ENCODE peak calls at places on chromosomes 7 and 10, in ten cellular contexts. B is endodermal cell, T is mucosa of descending colon, H is PC-9, D is AG10803, K is tibial nerve, F is neural progenitor cell, Y is heart left ventricle, X is GM06990, Z is colonic mucosa. Q is an unnamed sample.

GRCh38 chr7:107219563-107220244 is 50.9 kb downstream of the HBP1 start:
- DNase-seq in X (no peak), K (no peak), T (no peak), H (no peak), D (no peak), Y (no peak), F (no peak), Z (no peak), B (no peak), Q (no peak)

GRCh38 chr10:72173267-72173634 is 42.6 kb upstream of the ANAPC16 start:
- DNase-seq in B (no peak), T (no peak), Z (no peak), H (no peak), Y (no peak), F (no peak), K (no peak), D (no peak), X (no peak), Q (no peak)

GRCh38 chr10:75431180-75432111 is at the start of gene LRMDA:
- DNase-seq in F (peak), T (peak), D (peak), Z (peak), H (no peak), Y (peak), B (peak), K (peak), X (no peak), Q (no peak)

GRCh38 chr7:49791089-49791741 is 17.8 kb downstream of the VWC2 start:
- DNase-seq in F (peak), Y (peak), B (peak), H (no peak), T (peak), X (no peak), K (no peak), Z (peak), D (no peak), Q (no peak)

GRCh38 chr7:102008535-102009262 is 191.3 kb downstream of the CUX1 start:
- DNase-seq in T (peak), Z (peak), F (no peak), K (no peak), H (peak), Y (no peak), X (no peak), B (no peak), D (no peak), Q (peak)

GRCh38 chr7:55192718-55193117 is 172.4 kb upstream of the LANCL2 start:
- DNase-seq in Z (no peak), B (no peak), D (peak), F (no peak), K (no peak), H (no peak), Y (no peak), X (no peak), T (no peak), Q (peak)

GRCh38 chr10:26441491-26442214 is 3.5 kb downstream of the APBB1IP start:
- DNase-seq in X (no peak), T (no peak), B (no peak), H (no peak), F (no peak), Y (no peak), K (no peak), D (peak), Z (no peak), Q (peak)

GRCh38 chr10:105328441-105328840 is 687.4 kb downstream of the SORCS3 start:
- DNase-seq in X (no peak), H (no peak), T (no peak), K (no peak), F (no peak), Y (no peak), Z (no peak), D (no peak), B (no peak), Q (no peak)

GRCh38 chr7:55109384-55110167 is 90.8 kb downstream of the EGFR start:
- DNase-seq in B (no peak), X (no peak), K (no peak), Z (no peak), F (no peak), T (no peak), H (peak), D (no peak), Y (no peak), Q (no peak)

GRCh38 chr7:517848-518629 is 1.6 kb downstream of the PDGFA start:
- DNase-seq in X (no peak), F (peak), Y (peak), Z (peak), D (peak), H (peak), K (peak), T (peak), B (peak), Q (no peak)

GRCh38 chr7:85103352-85103751 is 83.5 kb downstream of the SEMA3D start:
- DNase-seq in B (no peak), Y (peak), K (peak), Z (peak), X (no peak), F (no peak), H (no peak), T (peak), D (no peak), Q (no peak)

GRCh38 chr10:102419561-102420442 is 834 bp upstream of the FBXL15 start:
- DNase-seq in T (peak), Y (no peak), Z (peak), D (no peak), K (no peak), H (peak), F (peak), B (peak), X (no peak), Q (no peak)

GRCh38 chr10:88379575-88379974 is 203.5 kb downstream of the RNLS start:
- DNase-seq in Y (no peak), X (no peak), D (peak), F (no peak), Z (peak), K (no peak), H (no peak), T (peak), B (no peak), Q (no peak)

GRCh38 chr10:104842704-104843103 is 201.6 kb downstream of the SORCS3 start:
- DNase-seq in X (no peak), T (no peak), F (peak), B (peak), Y (no peak), Z (no peak), K (no peak), D (no peak), H (no peak), Q (no peak)

GRCh38 chr10:11510714-11511113 is 100.7 kb downstream of the USP6NL start:
- DNase-seq in Z (no peak), F (no peak), H (no peak), X (no peak), K (no peak), B (no peak), D (no peak), Y (no peak), T (no peak), Q (no peak)

GRCh38 chr10:14173391-14173705 is 157.4 kb downstream of the FRMD4A start:
- DNase-seq in Z (no peak), F (no peak), Y (no peak), D (peak), B (peak), H (no peak), K (no peak), T (no peak), X (no peak), Q (no peak)

GRCh38 chr10:9010093-9010492 is 955.6 kb downstream of the GATA3 start:
- DNase-seq in Y (no peak), B (peak), D (no peak), K (no peak), X (no peak), F (no peak), H (no peak), Z (no peak), T (no peak), Q (no peak)

GRCh38 chr7:43584200-43584586 is 1.3 kb downstream of the STK17A start:
- DNase-seq in D (peak), T (no peak), B (peak), Y (peak), H (peak), F (peak), Z (peak), K (no peak), X (no peak), Q (no peak)

GRCh38 chr10:57979466-57979865 is 288.2 kb downstream of the IPMK start:
- DNase-seq in K (no peak), D (peak), H (no peak), Z (no peak), F (no peak), Y (no peak), X (no peak), T (no peak), B (no peak), Q (peak)

GRCh38 chr10:105726149-105726548 is 1085.1 kb downstream of the SORCS3 start:
- DNase-seq in D (no peak), K (no peak), X (no peak), Z (no peak), T (no peak), B (no peak), Y (no peak), F (no peak), H (no peak), Q (no peak)

GRCh38 chr10:129764901-129765663 is 199.0 kb downstream of the EBF3 start:
- DNase-seq in Y (no peak), Z (peak), K (no peak), B (peak), H (no peak), T (no peak), D (no peak), X (no peak), F (no peak), Q (no peak)

GRCh38 chr7:2872296-2872874 is 28.3 kb upstream of the GNA12 start:
- DNase-seq in B (no peak), F (no peak), X (no peak), D (peak), H (no peak), Y (no peak), K (no peak), T (no peak), Z (no peak), Q (no peak)

GRCh38 chr10:109895095-109895818 is 28.1 kb downstream of the XPNPEP1 start:
- DNase-seq in T (peak), F (no peak), Y (peak), H (no peak), X (no peak), D (peak), Z (peak), K (peak), B (peak), Q (no peak)

GRCh38 chr7:57775396-57776088 is 325.6 kb downstream of the ZNF716 start:
- DNase-seq in T (no peak), F (no peak), K (no peak), Y (no peak), X (no peak), Z (no peak), B (no peak), D (no peak), H (no peak), Q (no peak)

GRCh38 chr10:95788830-95789229 is 32.9 kb downstream of the ENTPD1 start:
- DNase-seq in T (no peak), Y (no peak), D (peak), X (no peak), B (no peak), F (no peak), Z (no peak), K (no peak), H (no peak), Q (no peak)

GRCh38 chr7:127154101-127154500 is 98.6 kb downstream of the GRM8 start:
- DNase-seq in Y (no peak), B (no peak), H (no peak), T (no peak), K (no peak), X (no peak), F (no peak), D (no peak), Z (no peak), Q (no peak)

GRCh38 chr10:112361951-112362770 is 11.8 kb upstream of the ACSL5 start:
- DNase-seq in F (no peak), T (peak), H (no peak), Z (peak), D (peak), K (peak), Y (peak), B (peak), X (no peak), Q (no peak)

GRCh38 chr7:101754432-101755159 is 62.8 kb upstream of the CUX1 start:
- DNase-seq in Y (no peak), Z (no peak), F (no peak), X (no peak), B (no peak), K (no peak), H (no peak), T (no peak), D (peak), Q (no peak)

GRCh38 chr7:43583424-43584199 is 704 bp downstream of the STK17A start:
- DNase-seq in D (peak), X (peak), H (peak), Z (peak), B (peak), T (peak), K (peak), F (peak), Y (peak), Q (no peak)

GRCh38 chr7:27661776-27662489 is 750 bp downstream of the HIBADH start:
- DNase-seq in T (peak), K (no peak), D (peak), X (no peak), H (no peak), B (peak), Y (peak), Z (no peak), F (no peak), Q (no peak)

GRCh38 chr7:15687645-15688025 is 1.2 kb upstream of the MEOX2 start:
- DNase-seq in K (peak), H (no peak), F (peak), Y (peak), T (peak), B (peak), X (no peak), Z (no peak), D (no peak), Q (no peak)

GRCh38 chr7:15684834-15685233 is 1.6 kb downstream of the MEOX2 start:
- DNase-seq in Y (peak), T (peak), X (no peak), K (no peak), Z (no peak), H (no peak), B (peak), F (peak), D (peak), Q (no peak)

GRCh38 chr7:15686209-15686956 is at the start of gene MEOX2:
- DNase-seq in Y (peak), X (no peak), D (peak), T (peak), Z (peak), K (peak), H (no peak), B (peak), F (peak), Q (no peak)

GRCh38 chr7:15685358-15686181 is 913 bp downstream of the MEOX2 start:
- DNase-seq in T (peak), H (no peak), K (peak), Y (peak), F (peak), Z (peak), B (peak), X (no peak), D (peak), Q (no peak)

GRCh38 chr7:15686957-15687644 is 618 bp upstream of the MEOX2 start:
- DNase-seq in T (no peak), Y (peak), D (no peak), K (peak), F (peak), B (peak), X (no peak), Z (no peak), H (no peak), Q (no peak)
- H3K4me3 ChIP-seq in T (no peak), Y (peak), D (peak), K (peak), F (peak), B (peak), X (no peak), Z (peak), H (no peak), Q (peak)

GRCh38 chr10:47238331-47239095 is 61.5 kb upstream of the GDF10 start:
- DNase-seq in D (no peak), T (no peak), F (no peak), Z (no peak), K (no peak), Y (no peak), X (no peak), H (no peak), B (peak), Q (no peak)

GRCh38 chr10:47239211-47239610 is 60.8 kb upstream of the GDF10 start:
- DNase-seq in B (peak), T (no peak), Y (no peak), H (no peak), K (no peak), X (no peak), F (no peak), Z (no peak), D (no peak), Q (no peak)

GRCh38 chr10:47240173-47240572 is 59.8 kb upstream of the GDF10 start:
- DNase-seq in D (no peak), Z (no peak), B (peak), F (peak), H (no peak), Y (no peak), T (no peak), X (no peak), K (no peak), Q (no peak)

GRCh38 chr10:47241256-47241655 is 58.7 kb upstream of the GDF10 start:
- DNase-seq in X (no peak), B (peak), Y (no peak), H (no peak), Z (no peak), F (no peak), K (no peak), D (no peak), T (no peak), Q (no peak)

GRCh38 chr10:47237316-47238260 is 62.4 kb upstream of the GDF10 start:
- DNase-seq in H (no peak), X (no peak), D (no peak), F (no peak), K (no peak), Y (no peak), B (peak), Z (no peak), T (no peak), Q (no peak)
- TF ChIP-seq CTCF in H (no peak), X (peak), D (no peak), F (peak), K (no peak), Y (no peak), B (peak), Z (no peak), T (no peak), Q (no peak)

DNA sequence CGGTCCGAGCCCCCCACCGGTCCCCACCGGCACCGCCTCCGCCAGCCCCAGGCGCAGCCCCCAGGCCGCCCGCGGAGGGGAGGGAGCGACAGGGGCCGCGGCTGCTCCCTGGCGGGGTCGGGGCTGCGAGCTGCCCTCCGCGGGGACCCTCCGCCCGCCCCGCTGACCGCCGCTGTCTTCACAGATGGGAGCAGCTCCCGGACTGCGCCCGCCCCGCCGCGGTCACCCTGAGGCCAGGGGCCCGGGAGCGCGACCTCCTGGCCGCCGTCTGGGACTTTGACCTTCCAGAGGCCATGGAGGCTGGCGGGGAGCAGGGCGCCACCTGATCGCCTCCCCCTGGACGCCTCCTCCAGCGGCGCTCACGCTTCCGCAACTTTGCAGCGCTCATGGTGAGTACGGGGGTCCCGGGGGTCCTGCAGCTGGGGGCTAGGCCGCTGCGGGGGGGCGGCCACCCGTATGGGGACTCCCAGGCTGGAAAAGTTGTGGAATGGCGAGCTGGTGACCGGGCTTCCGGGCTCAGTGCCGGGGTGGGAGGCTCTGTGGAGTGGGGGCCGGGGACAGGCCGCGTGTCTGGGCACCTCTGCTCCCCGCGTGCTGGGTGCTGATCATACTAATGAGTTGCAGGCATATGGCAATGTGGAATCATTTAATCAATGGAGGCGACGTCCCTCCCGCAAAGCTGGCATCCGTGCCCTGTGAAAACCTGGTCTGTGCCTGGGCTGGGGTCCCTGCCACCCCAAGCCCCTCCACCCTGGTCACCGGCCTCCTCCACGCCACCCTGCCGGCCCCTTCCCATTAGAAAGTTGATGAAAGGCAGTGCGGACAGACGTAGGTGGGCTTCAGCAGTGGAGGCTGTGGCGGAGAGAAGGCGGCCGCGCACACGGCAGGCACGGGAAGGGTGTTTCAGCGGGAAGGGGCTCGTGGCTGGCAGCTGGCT is 1.1 kb downstream of the ADGRA1 start:
- DNase-seq in T (no peak), X (no peak), Z (no peak), Y (no peak), B (peak), F (peak), D (no peak), K (no peak), H (no peak), Q (no peak)
- H3K4me3 ChIP-seq in T (no peak), X (no peak), Z (no peak), Y (peak), B (peak), F (peak), D (no peak), K (peak), H (no peak), Q (no peak)

GRCh38 chr7:155183655-155184054 is 113.5 kb downstream of the HTR5A start:
- DNase-seq in D (no peak), T (no peak), H (no peak), F (no peak), Z (no peak), B (peak), K (no peak), X (no peak), Y (no peak), Q (no peak)
- TF ChIP-seq CTCF in D (no peak), T (no peak), H (no peak), F (no peak), Z (no peak), B (no peak), K (no peak), X (no peak), Y (no peak), Q (no peak)

GRCh38 chr7:122311719-122312118 is 7.2 kb upstream of the FEZF1 start:
- DNase-seq in X (no peak), H (no peak), B (peak), F (peak), Y (no peak), Z (no peak), T (no peak), K (no peak), D (no peak), Q (no peak)

GRCh38 chr7:122314284-122314683 is 9.7 kb upstream of the FEZF1 start:
- DNase-seq in H (no peak), Z (no peak), Y (no peak), D (no peak), B (no peak), T (no peak), F (no peak), X (no peak), K (no peak), Q (no peak)

GRCh38 chr7:122315507-122316466 is 11.2 kb upstream of the FEZF1 start:
- DNase-seq in X (no peak), H (no peak), B (peak), T (no peak), Z (no peak), F (peak), D (no peak), K (no peak), Y (no peak), Q (no peak)

GRCh38 chr7:122312789-122313188 is 8.2 kb upstream of the FEZF1 start:
- DNase-seq in Z (no peak), F (peak), Y (no peak), H (no peak), B (peak), D (no peak), K (no peak), T (no peak), X (no peak), Q (no peak)

DNA sequence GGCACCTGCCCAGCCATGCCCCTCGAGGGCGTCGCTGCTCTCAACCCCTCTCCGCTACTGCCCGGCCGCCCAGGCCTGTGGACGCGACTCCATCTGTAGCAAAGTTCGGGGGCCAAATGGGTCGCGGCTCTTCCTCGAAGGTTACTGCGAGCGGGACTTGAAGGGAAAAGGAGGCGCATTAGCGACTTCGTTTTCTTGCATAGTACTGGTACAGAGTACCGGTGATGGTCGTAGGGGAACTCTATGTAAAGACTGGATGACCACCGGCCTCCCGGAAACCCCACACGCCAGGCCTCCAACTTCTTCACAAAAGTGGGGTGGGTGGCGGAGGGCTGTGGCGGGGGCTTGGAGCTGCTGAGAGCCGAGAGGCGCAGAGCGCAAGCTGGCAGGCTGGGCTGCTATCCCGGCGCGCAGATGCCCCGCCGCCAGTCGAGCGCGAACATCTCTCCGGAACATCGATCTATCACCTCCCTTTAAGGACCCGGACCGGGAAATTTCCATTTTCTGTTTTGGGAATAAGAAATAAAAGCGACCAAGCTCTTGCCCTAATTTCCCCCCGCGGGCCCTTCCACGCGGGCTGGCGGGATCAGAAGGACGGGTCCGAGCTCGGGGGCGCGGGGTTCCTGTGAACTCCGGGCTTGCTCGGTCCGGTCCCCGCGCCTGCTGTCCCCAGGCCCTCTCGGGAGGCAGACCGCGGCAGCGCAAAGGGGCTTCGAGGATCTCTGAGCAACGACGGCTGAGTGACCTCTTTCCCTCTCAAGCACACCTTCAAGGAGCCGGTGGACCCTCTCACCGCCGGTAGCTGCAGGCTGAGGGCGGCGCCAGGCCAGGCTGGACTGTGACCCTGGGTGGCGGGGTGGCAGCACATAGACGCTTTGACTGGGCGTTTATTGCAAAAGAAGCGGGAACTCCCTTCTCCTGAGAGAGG is 12.2 kb upstream of the FEZF1 start:
- DNase-seq in K (no peak), T (peak), H (no peak), X (no peak), Y (no peak), D (no peak), B (peak), Z (peak), F (peak), Q (no peak)
- H3K4me3 ChIP-seq in K (peak), T (no peak), H (no peak), X (no peak), Y (no peak), D (no peak), B (peak), Z (peak), F (peak), Q (no peak)